ENCODE peak calls at places on chromosomes 11 and 22, in four cellular contexts. V is lower lobe of right lung; N is naive thymus-derived CD4-positive, alpha-beta T cell; J is fibroblast of lung. D is an unnamed sample.

GRCh38 chr11:119108151-119108856 is 1.2 kb downstream of the C2CD2L start:
- DNase-seq in V (peak), N (no peak), J (no peak), D (no peak)

GRCh38 chr11:110979696-110980095 is 265.8 kb upstream of the POU2AF2 start:
- DNase-seq in V (no peak), N (no peak), J (no peak), D (no peak)

GRCh38 chr11:83717551-83717950 is 431.4 kb upstream of the CCDC90B start:
- DNase-seq in V (no peak), N (no peak), J (peak), D (no peak)

GRCh38 chr22:19772673-19773469 is 12.3 kb downstream of the TBX1 start:
- DNase-seq in V (peak), N (no peak), J (no peak), D (no peak)

GRCh38 chr11:69884751-69885150 is 65.5 kb upstream of the FGF3 start:
- DNase-seq in V (no peak), N (no peak), J (no peak), D (no peak)

GRCh38 chr11:100578966-100579365 is 108.1 kb upstream of the ARHGAP42 start:
- DNase-seq in V (no peak), N (no peak), J (peak), D (no peak)

GRCh38 chr22:26448941-26449340 is 19.9 kb downstream of the ASPHD2 start:
- DNase-seq in V (no peak), N (no peak), J (no peak), D (no peak)

GRCh38 chr22:36365020-36365411 is 22.8 kb downstream of the MYH9 start:
- DNase-seq in V (peak), N (peak), J (peak), D (peak)

GRCh38 chr22:36027579-36027959 is 1.1 kb downstream of the RBFOX2 start:
- DNase-seq in V (no peak), N (no peak), J (no peak), D (peak)

GRCh38 chr22:41092023-41092817 is at the start of gene EP300:
- DNase-seq in V (peak), N (peak), J (peak), D (peak)

GRCh38 chr22:50146440-50147228 is 23.9 kb upstream of the PANX2 start:
- DNase-seq in V (peak), N (no peak), J (peak), D (peak)

GRCh38 chr11:11157201-11157600 is 195.8 kb downstream of the CSNK2A3 start:
- DNase-seq in V (no peak), N (peak), J (peak), D (no peak)

GRCh38 chr11:102712140-102712539 is 6.6 kb upstream of the MMP27 start:
- DNase-seq in V (no peak), N (no peak), J (no peak), D (no peak)

GRCh38 chr22:20664594-20664959 is 109.3 kb upstream of the SERPIND1 start:
- DNase-seq in V (no peak), N (no peak), J (no peak), D (no peak)

GRCh38 chr11:66860449-66860831 is 3.6 kb downstream of the LRFN4 start:
- DNase-seq in V (no peak), N (no peak), J (no peak), D (peak)

GRCh38 chr22:33451851-33452469 is 393.8 kb upstream of the SYN3 start:
- DNase-seq in V (no peak), N (no peak), J (no peak), D (no peak)

GRCh38 chr11:45383229-45383628 is 97.1 kb upstream of the SYT13 start:
- DNase-seq in V (no peak), N (no peak), J (peak), D (no peak)

GRCh38 chr11:14899087-14899363 is 7.0 kb upstream of the CYP2R1 start:
- DNase-seq in V (no peak), N (no peak), J (no peak), D (no peak)

GRCh38 chr11:13145461-13145860 is 132.1 kb upstream of the BMAL1 start:
- DNase-seq in V (no peak), N (no peak), J (no peak), D (no peak)

GRCh38 chr11:114066046-114066648 is 6.6 kb downstream of the ZBTB16 start:
- DNase-seq in V (no peak), N (no peak), J (no peak), D (peak)

GRCh38 chr11:33706546-33706945 is 5.9 kb upstream of the C11orf91 start:
- DNase-seq in V (no peak), N (no peak), J (no peak), D (no peak)

GRCh38 chr11:65558002-65558784 is at the start of gene LTBP3:
- DNase-seq in V (peak), N (peak), J (peak), D (peak)

GRCh38 chr11:83759148-83759547 is 473.0 kb upstream of the CCDC90B start:
- DNase-seq in V (no peak), N (no peak), J (no peak), D (no peak)

GRCh38 chr11:62497132-62497915 is 49.3 kb downstream of the AHNAK start:
- DNase-seq in V (no peak), N (no peak), J (peak), D (no peak)

DNA sequence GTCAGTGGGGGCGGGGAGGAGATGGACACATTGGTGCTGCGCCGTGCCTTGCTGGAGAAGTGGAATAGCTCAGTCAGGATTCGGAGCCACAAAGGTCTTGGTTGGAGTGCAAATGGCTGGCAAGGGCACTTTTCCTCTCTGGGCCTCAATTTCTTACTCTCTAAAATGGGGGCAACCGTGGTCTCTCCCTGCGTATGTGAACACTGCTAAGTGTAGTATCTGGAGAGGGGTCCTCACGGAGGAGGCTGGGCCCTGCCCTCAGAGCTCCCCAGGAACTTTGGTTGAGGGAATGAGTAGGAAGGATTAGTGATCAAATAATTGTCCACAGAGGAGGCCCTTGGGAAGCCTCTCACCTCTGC is 521 bp downstream of the P2RY6 start:
- DNase-seq in V (no peak), N (no peak), J (no peak), D (no peak)
- H3K27ac ChIP-seq in V (peak), N (no peak), J (no peak), D (peak)

GRCh38 chr11:47466201-47466600 is 17.3 kb upstream of the RAPSN start:
- DNase-seq in V (no peak), N (no peak), J (peak), D (no peak)

GRCh38 chr11:47468598-47469214 is 19.8 kb upstream of the RAPSN start:
- DNase-seq in V (no peak), N (no peak), J (peak), D (no peak)

GRCh38 chr11:47466701-47467250 is 17.8 kb upstream of the RAPSN start:
- DNase-seq in V (no peak), N (no peak), J (peak), D (peak)

GRCh38 chr11:47469411-47470179 is 20.7 kb upstream of the RAPSN start:
- DNase-seq in V (no peak), N (no peak), J (peak), D (no peak)

GRCh38 chr11:47467372-47467771 is 18.4 kb upstream of the RAPSN start:
- DNase-seq in V (no peak), N (no peak), J (no peak), D (peak)
- H3K27ac ChIP-seq in V (peak), N (no peak), J (no peak), D (peak)

GRCh38 chr22:37831472-37831871 is 8.3 kb downstream of the GALR3 start:
- DNase-seq in V (no peak), N (no peak), J (no peak), D (no peak)
- H3K27ac ChIP-seq in V (no peak), N (no peak), J (no peak), D (no peak)

GRCh38 chr22:46045459-46046298 is 68.7 kb upstream of the WNT7B start:
- DNase-seq in V (peak), N (no peak), J (no peak), D (peak)

GRCh38 chr22:46047841-46048595 is 71.1 kb upstream of the WNT7B start:
- DNase-seq in V (peak), N (no peak), J (no peak), D (peak)

GRCh38 chr22:46044718-46045458 is 67.9 kb upstream of the WNT7B start:
- DNase-seq in V (peak), N (peak), J (no peak), D (peak)

GRCh38 chr22:46047226-46047625 is 70.3 kb upstream of the WNT7B start:
- DNase-seq in V (peak), N (no peak), J (no peak), D (peak)

DNA sequence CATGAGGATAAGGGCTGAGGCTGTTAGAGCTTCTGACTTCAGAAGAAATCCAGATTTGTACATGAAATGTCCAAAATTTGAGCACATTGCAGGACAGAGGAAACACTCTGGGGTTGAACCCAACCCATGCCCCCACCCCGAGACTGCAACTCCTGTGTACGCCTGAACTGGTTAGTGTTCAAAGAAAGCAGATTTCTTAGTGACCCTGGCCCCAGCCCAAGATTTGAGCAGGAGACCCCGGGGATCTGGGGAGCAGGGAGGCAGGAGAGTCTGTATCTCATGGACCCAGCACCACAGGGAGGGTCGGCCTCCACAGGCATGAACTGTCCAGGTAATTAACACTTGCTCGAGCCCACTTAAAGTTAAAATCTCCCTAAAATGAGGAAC is 69.3 kb upstream of the WNT7B start:
- DNase-seq in V (peak), N (no peak), J (no peak), D (peak)
- H3K27ac ChIP-seq in V (peak), N (peak), J (no peak), D (peak)

GRCh38 chr11:9796854-9797253 is 133.0 kb downstream of the SWAP70 start:
- DNase-seq in V (no peak), N (no peak), J (no peak), D (no peak)
- H3K27ac ChIP-seq in V (no peak), N (no peak), J (peak), D (no peak)

GRCh38 chr11:35216962-35217667 is 78.1 kb downstream of the CD44 start:
- DNase-seq in V (no peak), N (no peak), J (peak), D (no peak)
- H3K27ac ChIP-seq in V (no peak), N (peak), J (peak), D (no peak)

GRCh38 chr11:63694518-63694917 is 13.2 kb downstream of the RTN3 start:
- DNase-seq in V (peak), N (no peak), J (no peak), D (no peak)

GRCh38 chr11:63699906-63700305 is 18.6 kb downstream of the RTN3 start:
- DNase-seq in V (no peak), N (no peak), J (no peak), D (no peak)

DNA sequence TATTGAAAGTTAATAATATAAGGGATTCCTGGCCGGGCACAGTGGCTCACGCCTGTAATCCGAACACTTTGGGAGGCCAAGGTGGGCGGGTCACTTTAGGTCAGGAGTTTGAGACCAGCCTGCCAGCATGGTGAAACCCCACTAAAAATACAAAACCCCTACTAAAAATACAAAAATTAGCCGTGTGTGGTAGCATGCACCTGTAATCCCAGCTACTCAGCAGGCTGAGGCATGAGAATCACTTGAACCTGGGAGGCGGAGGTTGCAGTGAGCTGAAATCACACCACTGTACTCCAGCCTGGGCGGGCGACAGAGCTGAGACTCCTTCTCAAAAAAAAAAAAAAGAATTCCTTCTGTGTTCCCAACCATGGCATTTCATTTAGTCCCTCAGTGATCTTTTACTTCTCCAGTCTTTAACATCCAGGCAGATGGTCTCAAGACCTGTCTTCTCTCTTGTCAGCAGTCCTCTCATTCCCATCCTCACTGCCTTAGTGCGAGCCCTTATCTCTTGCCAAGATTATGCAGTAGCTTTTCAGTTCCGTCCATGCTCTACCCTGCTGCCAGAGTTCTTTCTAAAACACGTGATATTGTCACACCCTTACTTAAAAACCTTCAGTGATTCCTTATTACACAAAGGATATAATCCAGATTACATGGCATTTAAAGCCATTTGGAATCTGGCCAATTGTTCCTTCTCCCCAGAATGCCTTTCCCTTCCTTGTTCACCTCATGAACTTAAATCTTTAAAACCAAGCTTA is 17.9 kb downstream of the RTN3 start:
- DNase-seq in V (no peak), N (no peak), J (no peak), D (no peak)
- H3K27ac ChIP-seq in V (no peak), N (no peak), J (no peak), D (no peak)

DNA sequence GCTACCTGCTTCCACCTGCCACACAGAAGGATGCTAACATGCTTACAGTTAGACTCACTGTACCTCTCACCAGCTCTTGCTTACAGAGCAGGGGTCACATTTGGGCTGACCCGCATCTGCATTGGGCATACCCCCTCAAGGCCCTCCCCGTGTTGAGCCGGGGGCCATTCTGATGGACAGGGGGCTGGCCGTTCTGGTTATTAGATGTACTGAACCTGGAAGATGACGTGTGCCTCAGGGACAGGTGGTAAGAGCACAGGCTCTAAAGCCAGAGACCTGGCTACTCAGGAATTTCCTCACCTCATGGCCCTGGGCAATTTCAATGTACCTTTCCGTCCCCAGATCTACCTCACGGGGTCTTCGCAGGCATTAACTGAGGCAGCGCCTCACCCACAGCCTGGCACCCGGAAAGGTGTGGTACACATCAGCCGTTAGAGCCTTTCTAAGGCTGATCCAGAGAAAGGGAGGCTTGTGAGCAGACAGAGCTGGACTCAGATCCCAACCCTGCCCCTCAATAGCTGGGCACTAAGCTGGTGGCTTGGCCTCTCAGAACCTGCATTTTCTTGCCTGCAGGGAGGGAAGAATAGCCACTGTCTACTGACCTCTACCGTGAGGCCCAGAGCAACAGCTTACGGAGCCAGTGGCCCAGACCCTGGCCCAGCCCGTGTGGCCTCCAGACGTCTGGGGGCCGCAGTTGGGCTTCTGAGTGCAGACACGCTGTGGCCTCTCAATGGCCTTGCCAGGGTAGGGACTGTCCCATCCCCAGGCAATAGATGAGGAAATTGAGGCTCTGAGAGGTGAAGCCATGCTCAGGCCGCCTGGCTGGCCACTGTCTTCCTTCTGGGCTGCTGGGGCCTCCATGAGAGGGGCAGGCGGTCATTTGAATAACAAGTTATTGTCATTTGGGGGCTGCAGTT is 100.6 kb downstream of the MORC2 start:
- DNase-seq in V (peak), N (no peak), J (no peak), D (peak)
- H3K27ac ChIP-seq in V (no peak), N (no peak), J (no peak), D (no peak)

D was measured in sigmoid colon.